ENCODE peak calls at places on chromosomes 3 and 15, in five cellular contexts. X, Y, H, J and T are unnamed samples.

GRCh38 chr3:49217688-49218470 is 46.5 kb downstream of the KLHDC8B start:
- DNase-seq in X (peak), Y (no peak), H (no peak), J (peak), T (peak)

GRCh38 chr3:126474498-126475410 is 937 bp downstream of the ZXDC start:
- DNase-seq in X (no peak), Y (peak), H (peak), J (peak), T (peak)

GRCh38 chr3:126683506-126683905 is 20.5 kb upstream of the CHCHD6 start:
- DNase-seq in X (no peak), Y (no peak), H (no peak), J (no peak), T (no peak)

GRCh38 chr3:157782236-157782635 is 279.0 kb upstream of the VEPH1 start:
- DNase-seq in X (no peak), Y (no peak), H (no peak), J (peak), T (no peak)

GRCh38 chr3:156575661-156576450 is 20.9 kb upstream of the SSR3 start:
- DNase-seq in X (no peak), Y (no peak), H (no peak), J (no peak), T (no peak)

GRCh38 chr3:16801698-16802097 is 83.1 kb upstream of the PLCL2 start:
- DNase-seq in X (no peak), Y (no peak), H (no peak), J (peak), T (no peak)

GRCh38 chr15:89555768-89556167 is 19.5 kb upstream of the TICRR start:
- DNase-seq in X (no peak), Y (no peak), H (no peak), J (no peak), T (no peak)

GRCh38 chr3:142319094-142319493 is 93.7 kb upstream of the GK5 start:
- DNase-seq in X (no peak), Y (peak), H (peak), J (peak), T (no peak)

GRCh38 chr3:53211704-53212702 is 43.8 kb downstream of the TKT start:
- DNase-seq in X (no peak), Y (no peak), H (no peak), J (no peak), T (no peak)

GRCh38 chr3:65436580-65436979 is 602.1 kb downstream of the MAGI1 start:
- DNase-seq in X (no peak), Y (no peak), H (peak), J (peak), T (no peak)

GRCh38 chr15:68488290-68488689 is 56.3 kb upstream of the ITGA11 start:
- DNase-seq in X (no peak), Y (no peak), H (no peak), J (no peak), T (no peak)

GRCh38 chr15:93065641-93066045 is 23.4 kb downstream of the RGMA start:
- DNase-seq in X (no peak), Y (no peak), H (no peak), J (no peak), T (no peak)

GRCh38 chr15:52481915-52482314 is 46.8 kb downstream of the MYO5A start:
- DNase-seq in X (no peak), Y (peak), H (peak), J (peak), T (no peak)

GRCh38 chr15:77851696-77852095 is 219.0 kb upstream of the LINGO1 start:
- DNase-seq in X (no peak), Y (no peak), H (no peak), J (no peak), T (no peak)

GRCh38 chr3:69058180-69058946 is 6.2 kb upstream of the TMF1 start:
- DNase-seq in X (no peak), Y (no peak), H (no peak), J (no peak), T (no peak)

GRCh38 chr3:18771931-18772330 is 346.8 kb upstream of the SATB1 start:
- DNase-seq in X (no peak), Y (no peak), H (no peak), J (no peak), T (no peak)

GRCh38 chr3:134449277-134449676 is 36.5 kb downstream of the ANAPC13 start:
- DNase-seq in X (no peak), Y (peak), H (peak), J (peak), T (no peak)

GRCh38 chr15:92719024-92719423 is 63.4 kb upstream of the FAM174B start:
- DNase-seq in X (no peak), Y (no peak), H (no peak), J (peak), T (no peak)

GRCh38 chr15:68572921-68573320 is 5.9 kb upstream of the CORO2B start:
- DNase-seq in X (no peak), Y (no peak), H (no peak), J (no peak), T (no peak)

GRCh38 chr15:70309035-70309434 is 211.3 kb upstream of the TLE3 start:
- DNase-seq in X (no peak), Y (no peak), H (no peak), J (no peak), T (no peak)

GRCh38 chr3:5431142-5431541 is 243.6 kb downstream of the EDEM1 start:
- DNase-seq in X (no peak), Y (no peak), H (no peak), J (no peak), T (no peak)

GRCh38 chr15:89904519-89904918 is 8.2 kb downstream of the ARPIN start:
- DNase-seq in X (no peak), Y (no peak), H (no peak), J (no peak), T (no peak)

GRCh38 chr3:171190668-171191067 is 164.1 kb upstream of the SLC2A2 start:
- DNase-seq in X (no peak), Y (no peak), H (no peak), J (no peak), T (no peak)

GRCh38 chr3:37210230-37210629 is 35.8 kb upstream of the LRRFIP2 start:
- DNase-seq in X (no peak), Y (no peak), H (no peak), J (peak), T (no peak)

GRCh38 chr3:42247576-42248027 is 18.4 kb downstream of the CCK start:
- DNase-seq in X (peak), Y (peak), H (peak), J (peak), T (peak)

GRCh38 chr15:63035977-63036376 is 6.6 kb upstream of the TPM1 start:
- DNase-seq in X (no peak), Y (no peak), H (no peak), J (no peak), T (no peak)

GRCh38 chr3:60048447-60048848 is 998.6 kb upstream of the CFAP20DC start:
- DNase-seq in X (no peak), Y (no peak), H (no peak), J (no peak), T (no peak)

GRCh38 chr3:11059799-11060115 is 67.2 kb downstream of the SLC6A1 start:
- DNase-seq in X (no peak), Y (no peak), H (no peak), J (no peak), T (no peak)

GRCh38 chr3:156659260-156659659 is 15.1 kb upstream of the TIPARP start:
- DNase-seq in X (no peak), Y (no peak), H (no peak), J (no peak), T (no peak)

GRCh38 chr15:40773902-40774301 is 4.1 kb downstream of the C15orf62 start:
- DNase-seq in X (no peak), Y (no peak), H (no peak), J (no peak), T (no peak)

GRCh38 chr3:187833799-187834578 is 88.7 kb upstream of the BCL6 start:
- DNase-seq in X (no peak), Y (no peak), H (no peak), J (no peak), T (no peak)

GRCh38 chr3:188432826-188433525 is 279.0 kb downstream of the LPP start:
- DNase-seq in X (no peak), Y (peak), H (peak), J (peak), T (no peak)

GRCh38 chr3:33111581-33111980 is 2.2 kb upstream of the CRTAP start:
- DNase-seq in X (no peak), Y (no peak), H (no peak), J (no peak), T (no peak)

DNA sequence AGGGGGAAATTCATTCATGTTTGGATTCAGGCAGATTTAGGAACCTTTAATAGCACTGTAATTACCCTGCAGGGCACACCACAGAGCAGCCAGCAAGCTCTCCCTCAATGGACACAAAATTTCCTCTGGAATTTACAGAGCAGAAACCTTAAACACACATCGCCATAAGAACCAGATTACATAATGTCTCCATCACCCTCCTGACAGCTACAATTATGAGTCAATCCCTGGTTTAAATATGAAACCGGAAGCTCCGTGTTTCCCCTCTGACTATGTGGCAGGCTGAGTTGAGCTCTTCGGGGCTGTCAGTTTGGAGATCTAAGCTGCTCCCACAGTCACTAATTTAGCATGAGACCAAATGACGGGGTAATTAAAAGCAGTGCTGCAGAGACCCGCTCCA is 134.6 kb downstream of the TMCO5A start:
- DNase-seq in X (no peak), Y (peak), H (peak), J (peak), T (peak)
- H3K4me3 ChIP-seq in X (peak), Y (peak), H (peak), J (no peak), T (peak)

GRCh38 chr15:49620174-49620573 is 444 bp downstream of the FAM227B start:
- DNase-seq in X (no peak), Y (no peak), H (peak), J (peak), T (no peak)
- H3K4me3 ChIP-seq in X (peak), Y (peak), H (peak), J (peak), T (peak)

GRCh38 chr3:112632596-112632995 is 8.3 kb downstream of the CCDC80 start:
- DNase-seq in X (no peak), Y (no peak), H (no peak), J (no peak), T (no peak)

GRCh38 chr3:112633191-112633590 is 7.8 kb downstream of the CCDC80 start:
- DNase-seq in X (no peak), Y (no peak), H (no peak), J (no peak), T (no peak)

GRCh38 chr3:112635674-112636073 is 5.3 kb downstream of the CCDC80 start:
- DNase-seq in X (no peak), Y (peak), H (peak), J (peak), T (peak)

GRCh38 chr3:112633757-112634156 is 7.2 kb downstream of the CCDC80 start:
- DNase-seq in X (no peak), Y (no peak), H (peak), J (peak), T (no peak)

DNA sequence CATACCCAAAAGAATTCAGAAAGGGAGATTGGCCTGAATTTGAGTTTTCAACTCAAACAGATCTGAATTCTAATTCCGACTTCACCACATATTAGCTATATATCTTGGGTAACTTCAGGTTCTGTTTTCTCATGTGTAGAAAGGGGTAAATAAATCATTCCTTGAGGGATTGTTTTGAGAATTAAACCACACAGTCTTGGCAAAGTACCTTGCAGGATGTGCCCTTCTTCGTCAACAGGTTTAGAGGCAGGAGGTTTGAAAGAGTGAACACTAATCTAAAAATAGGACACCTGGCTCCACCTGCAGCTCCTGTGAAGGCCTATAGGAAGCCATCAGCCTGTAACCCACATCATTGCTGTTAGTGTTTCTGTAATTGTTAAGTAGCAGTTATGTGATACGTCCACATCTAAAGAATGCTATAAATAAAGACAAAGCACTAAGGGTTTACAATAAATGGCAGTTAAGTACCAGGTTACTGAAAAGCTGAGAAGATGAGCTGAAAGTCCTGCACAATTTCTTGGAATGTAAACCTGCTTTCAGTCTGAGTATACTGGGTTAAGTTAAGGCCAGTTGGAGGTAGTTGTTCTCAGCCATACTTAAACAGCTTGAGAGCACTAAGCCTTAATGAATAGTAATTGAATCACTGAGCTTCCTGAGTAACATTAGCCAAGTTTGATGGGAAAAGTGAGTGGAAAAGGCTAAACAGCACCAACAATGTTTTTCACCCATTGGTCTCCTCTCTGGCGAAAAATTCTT is 6.0 kb downstream of the CCDC80 start:
- DNase-seq in X (no peak), Y (no peak), H (no peak), J (peak), T (no peak)
- H3K4me3 ChIP-seq in X (peak), Y (peak), H (peak), J (no peak), T (no peak)

DNA sequence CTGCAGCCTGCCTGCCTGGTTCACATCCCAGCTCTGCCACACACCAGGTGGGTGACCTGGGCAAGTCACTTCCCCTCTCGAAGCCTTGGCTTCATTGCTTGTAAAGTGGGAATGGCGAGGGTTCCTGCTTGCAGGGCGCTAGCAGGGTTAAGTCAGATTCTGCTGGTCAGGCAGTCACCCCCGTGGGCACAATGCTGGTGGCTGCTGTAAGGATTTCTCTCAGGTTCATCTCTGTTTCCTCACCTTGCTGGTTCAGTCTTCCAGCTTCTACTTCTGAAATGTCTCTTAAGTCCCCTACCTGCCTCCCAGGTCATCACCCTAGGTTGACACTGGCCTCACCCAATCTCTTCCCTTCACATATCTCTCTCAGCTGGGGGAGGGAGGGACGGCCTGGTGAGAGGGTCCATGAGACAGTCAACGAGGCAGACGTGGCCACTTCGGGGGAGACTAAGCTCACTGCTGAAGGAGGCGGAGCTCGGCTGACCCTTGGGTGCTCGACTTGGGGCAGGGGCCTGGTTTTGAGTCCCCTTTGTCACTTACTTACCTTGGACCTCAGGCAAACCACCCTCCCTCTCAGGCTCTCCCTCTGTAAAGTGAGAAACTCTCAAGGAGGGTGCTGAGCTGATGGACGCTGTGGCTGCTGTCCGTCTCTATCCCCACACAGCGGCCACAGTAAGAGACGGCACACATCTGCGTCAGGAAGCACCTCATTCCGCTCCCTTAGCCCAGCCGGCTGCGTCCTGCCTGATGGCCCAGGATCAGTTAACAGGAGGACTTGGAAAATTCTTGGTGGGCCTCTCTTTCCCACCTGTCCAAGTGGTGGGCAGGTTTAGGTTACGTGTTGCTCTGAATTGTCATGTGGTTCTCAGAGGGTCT is 11.4 kb downstream of the CTSH start:
- DNase-seq in X (no peak), Y (no peak), H (no peak), J (no peak), T (no peak)
- H3K4me3 ChIP-seq in X (peak), Y (no peak), H (no peak), J (no peak), T (no peak)

DNA sequence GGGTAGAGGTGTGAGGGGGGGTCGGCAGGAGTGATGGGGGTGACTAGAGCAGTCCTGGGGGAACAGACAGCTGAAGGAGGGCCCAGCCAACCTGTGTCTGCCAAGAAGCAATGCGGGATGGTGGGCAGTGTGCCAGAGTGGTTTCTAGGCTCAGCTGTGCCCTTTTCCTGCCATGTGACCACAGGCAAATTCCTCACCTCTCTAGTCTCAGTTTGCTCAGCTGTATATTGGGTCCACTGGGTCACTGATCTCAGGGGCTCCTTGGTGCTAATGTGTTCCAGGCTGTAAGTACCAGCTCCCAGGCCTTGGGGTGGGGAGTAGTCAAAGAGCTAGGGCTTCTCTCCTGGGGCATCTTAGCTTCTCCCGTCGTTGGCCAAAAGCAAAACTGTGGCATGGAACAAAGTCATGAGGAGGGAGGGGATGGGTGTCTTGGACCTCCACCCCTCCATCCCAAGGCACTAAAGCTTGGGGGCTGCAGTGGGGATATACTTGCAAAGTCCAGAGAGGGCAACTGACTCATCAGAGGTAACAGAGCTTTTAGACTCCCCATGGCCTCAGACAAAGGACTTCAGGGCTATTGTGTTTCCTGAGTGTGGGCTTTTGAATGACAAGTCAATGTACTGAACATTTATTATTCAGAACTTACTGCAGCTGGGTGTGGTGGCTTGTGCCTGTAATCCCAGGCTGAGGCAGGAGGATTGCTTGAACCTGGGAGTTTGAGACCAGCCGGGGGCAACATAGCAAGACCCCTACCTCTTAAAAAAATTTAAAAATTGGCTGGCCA is 20.9 kb downstream of the SMAD6 start:
- DNase-seq in X (no peak), Y (no peak), H (no peak), J (no peak), T (no peak)
- H3K4me3 ChIP-seq in X (no peak), Y (no peak), H (no peak), J (no peak), T (no peak)

DNA sequence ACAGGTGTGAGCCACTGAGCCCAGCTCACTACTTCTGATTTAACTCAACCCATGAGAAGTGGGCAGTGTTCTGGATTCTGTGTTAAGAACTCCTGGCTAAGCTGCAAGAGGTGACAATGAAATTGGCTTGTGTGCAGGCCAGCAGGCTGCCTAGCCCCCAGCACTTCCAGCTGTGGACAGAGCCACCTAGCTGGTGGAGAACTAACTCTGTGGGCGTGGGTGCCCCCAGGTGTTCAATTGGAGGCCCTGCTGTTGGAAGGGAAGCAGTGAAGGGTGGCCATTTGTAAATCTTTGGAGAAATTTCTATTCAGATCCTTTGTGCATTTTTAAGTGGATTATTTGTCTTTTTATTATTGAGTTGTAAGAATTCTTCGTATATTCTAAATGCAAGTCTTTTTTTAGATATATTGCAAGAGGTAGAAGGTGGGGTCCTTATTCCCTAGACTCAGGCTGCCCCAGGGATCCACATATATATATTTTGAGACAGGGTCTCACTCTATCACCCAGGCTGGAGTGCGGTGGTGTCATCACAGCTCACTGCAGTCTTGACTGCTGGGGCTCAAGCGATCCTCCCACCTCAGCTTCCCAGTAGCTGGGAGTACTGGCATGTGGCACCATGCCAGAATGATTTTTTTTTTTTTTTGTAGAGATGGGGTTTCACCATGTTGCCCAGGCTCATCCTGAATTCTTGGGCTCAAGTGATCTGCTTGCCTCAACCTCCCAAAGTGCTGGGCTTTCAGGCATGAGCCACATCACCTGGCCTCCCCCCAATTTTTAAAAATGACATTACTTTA is 7.2 kb upstream of the SCAMP5 start:
- DNase-seq in X (no peak), Y (peak), H (peak), J (peak), T (no peak)
- H3K4me3 ChIP-seq in X (no peak), Y (no peak), H (no peak), J (no peak), T (no peak)